ENCODE peak calls at places on chromosomes 7 and 10, in seven cellular contexts. T is adrenal gland; D is breast epithelium; F is pancreas; I is endothelial cell; K is CD4-positive, alpha-beta T cell; A is IMR-90. O is an unnamed sample.

GRCh38 chr7:120064565-120064964 is 208.4 kb upstream of the KCND2 start:
- DNase-seq in T (no peak), D (no peak), F (no peak), I (no peak), K (no peak), A (peak), O (no peak)

GRCh38 chr7:128410092-128410665 is 397 bp upstream of the IMPDH1 start:
- DNase-seq in T (no peak), D (no peak), F (peak), I (peak), K (peak), A (peak), O (no peak)

GRCh38 chr7:90119178-90119971 is 34.9 kb upstream of the STEAP1 start:
- DNase-seq in T (peak), D (peak), F (peak), I (peak), K (peak), A (peak), O (peak)

GRCh38 chr7:51031791-51032484 is 249.2 kb upstream of the GRB10 start:
- DNase-seq in T (no peak), D (no peak), F (no peak), I (no peak), K (no peak), A (no peak), O (no peak)

GRCh38 chr7:95908499-95908898 is 136.1 kb downstream of the DYNC1I1 start:
- DNase-seq in T (no peak), D (no peak), F (no peak), I (no peak), K (no peak), A (no peak), O (no peak)

GRCh38 chr10:44343836-44344235 is 41.1 kb downstream of the CXCL12 start:
- DNase-seq in T (no peak), D (no peak), F (no peak), I (no peak), K (no peak), A (no peak), O (no peak)

GRCh38 chr7:99829520-99830160 is 1.8 kb downstream of the CYP3A43 start:
- DNase-seq in T (no peak), D (no peak), F (no peak), I (no peak), K (no peak), A (no peak), O (no peak)

GRCh38 chr7:114981323-114981722 is 59.4 kb downstream of the MDFIC start:
- DNase-seq in T (no peak), D (no peak), F (no peak), I (no peak), K (no peak), A (no peak), O (no peak)

GRCh38 chr7:35553498-35553897 is 141.4 kb downstream of the HERPUD2 start:
- DNase-seq in T (no peak), D (no peak), F (no peak), I (no peak), K (no peak), A (no peak), O (no peak)

GRCh38 chr7:142108728-142109505 is 2.6 kb upstream of the MGAM2 start:
- DNase-seq in T (no peak), D (no peak), F (no peak), I (no peak), K (no peak), A (no peak), O (no peak)

GRCh38 chr7:16695621-16696237 is 49.7 kb downstream of the BZW2 start:
- DNase-seq in T (peak), D (no peak), F (no peak), I (peak), K (no peak), A (peak), O (no peak)

GRCh38 chr10:28463676-28464395 is 69.1 kb upstream of the WAC start:
- DNase-seq in T (no peak), D (peak), F (peak), I (no peak), K (no peak), A (no peak), O (no peak)

DNA sequence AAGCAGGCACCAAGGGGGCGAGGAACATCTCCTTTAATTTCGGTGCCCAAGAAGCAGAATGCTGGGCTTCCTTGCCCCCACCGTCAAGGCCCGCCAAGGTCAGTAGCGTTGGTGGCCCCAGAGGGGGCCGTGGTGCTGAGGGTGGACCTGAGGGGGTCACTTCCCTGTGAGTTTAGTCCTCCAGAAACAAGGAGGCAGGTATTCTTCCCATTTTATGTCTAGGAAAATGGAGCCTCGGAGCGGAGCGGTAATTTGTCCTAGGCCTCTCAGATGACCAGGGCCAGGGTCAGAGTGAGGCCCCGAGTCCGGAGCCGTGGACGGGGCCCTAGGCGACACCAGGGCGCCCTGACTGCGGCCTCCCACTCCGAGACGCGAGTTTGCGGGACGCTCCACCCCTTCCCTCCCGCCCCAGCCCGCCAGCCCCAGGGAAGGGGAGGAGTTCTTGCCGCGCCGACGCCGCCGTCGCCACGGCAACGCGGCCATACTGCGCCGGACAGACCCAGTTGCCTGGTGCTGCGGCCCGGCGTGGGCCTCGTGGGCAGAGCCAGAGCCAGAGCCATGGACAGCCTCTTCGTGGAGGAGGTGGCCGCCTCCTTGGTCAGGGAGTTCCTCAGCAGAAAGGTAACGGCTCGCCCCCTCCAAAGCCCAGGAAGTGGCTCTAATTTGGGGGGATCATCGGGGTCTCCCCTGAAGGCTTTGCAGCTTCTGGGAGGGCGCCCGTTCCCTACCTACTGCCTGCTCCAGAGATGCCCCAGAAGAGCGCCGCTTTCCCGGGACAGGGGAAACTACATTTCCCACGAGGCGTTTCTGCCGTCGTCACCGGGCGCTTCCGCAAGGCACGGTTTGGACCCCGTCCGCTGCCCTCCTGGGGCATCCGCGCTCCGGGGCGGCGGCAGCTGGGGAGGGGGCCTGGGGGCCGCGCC is at the start of gene MINDY4:
- DNase-seq in T (peak), D (peak), F (peak), I (peak), K (peak), A (peak), O (peak)
- TF ChIP-seq CTCF in T (no peak), D (no peak), F (no peak), I (no peak), K (no peak), A (no peak), O (peak)

DNA sequence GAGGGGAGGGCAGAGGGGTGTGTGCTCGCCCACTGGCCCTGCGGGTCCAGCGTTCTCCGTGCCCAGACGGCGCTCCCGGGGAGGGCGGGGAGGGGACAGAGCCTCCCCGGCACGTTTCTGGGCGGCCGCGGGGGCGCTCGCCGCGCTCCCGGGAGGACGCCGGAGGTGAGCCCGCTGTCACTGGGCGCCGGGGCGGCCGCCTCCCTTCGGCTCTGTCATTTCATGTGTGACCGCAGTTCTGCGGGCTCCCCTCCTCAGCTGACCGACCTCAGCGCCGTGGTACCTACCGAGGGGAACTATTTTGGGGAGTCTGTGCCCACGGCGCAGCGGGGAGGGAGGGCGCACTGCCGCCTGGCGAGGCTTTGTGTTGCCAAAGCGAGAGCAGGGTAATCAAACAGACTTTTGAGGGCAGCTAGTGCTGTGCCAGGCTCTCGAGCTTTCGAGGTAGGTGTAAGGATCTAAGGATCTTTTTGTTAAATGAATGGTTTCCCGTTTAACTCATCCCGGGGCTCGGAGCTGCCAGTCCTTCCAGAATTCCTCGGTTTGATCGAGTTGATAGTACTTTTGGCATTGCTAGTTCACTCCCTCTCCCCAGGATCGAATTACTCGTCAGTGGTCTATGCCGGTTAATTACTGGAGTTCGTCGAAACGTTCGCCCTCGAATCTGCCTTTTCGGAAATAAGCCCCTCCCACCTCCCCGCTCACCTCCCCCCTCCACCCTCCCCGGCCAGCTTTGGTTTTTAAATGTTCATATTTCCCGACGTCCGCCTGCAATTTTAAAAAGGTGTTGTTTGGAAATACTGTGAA is 1.9 kb downstream of the ARID5B start:
- DNase-seq in T (peak), D (no peak), F (peak), I (peak), K (peak), A (peak), O (peak)
- TF ChIP-seq CTCF in T (no peak), D (peak), F (no peak), I (no peak), K (peak), A (peak), O (peak)

GRCh38 chr10:61023053-61023452 is 79.1 kb upstream of the RHOBTB1 start:
- DNase-seq in T (no peak), D (no peak), F (no peak), I (no peak), K (no peak), A (no peak), O (no peak)

GRCh38 chr10:61021926-61022325 is 77.9 kb upstream of the RHOBTB1 start:
- DNase-seq in T (no peak), D (no peak), F (no peak), I (no peak), K (no peak), A (no peak), O (no peak)

GRCh38 chr10:61024801-61025201 is 80.8 kb upstream of the RHOBTB1 start:
- DNase-seq in T (no peak), D (no peak), F (no peak), I (peak), K (no peak), A (peak), O (peak)

GRCh38 chr10:61016630-61017029 is 72.6 kb upstream of the RHOBTB1 start:
- DNase-seq in T (no peak), D (no peak), F (no peak), I (no peak), K (no peak), A (no peak), O (no peak)

DNA sequence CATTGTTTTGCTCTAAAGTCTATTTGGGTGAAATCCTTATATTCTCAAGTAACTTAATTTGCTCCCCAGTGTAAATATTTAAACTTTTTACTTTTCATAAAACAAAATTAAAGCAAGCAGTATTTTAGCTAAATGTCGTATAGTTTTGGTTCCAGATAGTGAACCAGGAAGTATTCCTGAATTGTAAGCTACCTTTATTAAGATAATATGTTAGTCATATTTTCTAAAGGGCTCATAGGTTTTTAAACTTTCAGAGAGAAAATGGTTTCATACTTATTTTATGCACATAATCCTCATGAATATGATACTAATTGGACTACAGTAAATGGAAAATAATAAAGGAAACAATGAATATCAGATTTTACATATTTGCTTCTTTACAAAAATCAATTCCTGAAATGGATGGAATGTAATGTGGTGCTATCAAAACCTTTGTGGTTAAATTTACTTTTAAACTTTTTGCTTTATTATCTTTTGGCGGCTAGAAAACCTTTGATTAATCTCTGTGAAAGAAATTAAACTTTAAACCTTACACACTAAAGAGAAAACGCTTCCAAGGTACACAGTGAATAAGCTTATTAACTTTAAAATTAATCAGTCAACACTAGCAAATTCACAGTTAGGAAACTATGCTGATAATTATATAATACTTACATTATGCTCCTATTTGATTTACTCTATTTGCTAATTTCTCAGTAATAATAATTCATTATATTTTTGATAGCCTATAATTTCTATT is 76.6 kb upstream of the RHOBTB1 start:
- DNase-seq in T (no peak), D (no peak), F (no peak), I (no peak), K (no peak), A (no peak), O (no peak)
- TF ChIP-seq CTCF in T (no peak), D (no peak), F (no peak), I (no peak), K (no peak), A (no peak), O (no peak)

GRCh38 chr10:12533723-12534122 is 184.4 kb downstream of the CAMK1D start:
- DNase-seq in T (no peak), D (no peak), F (no peak), I (no peak), K (no peak), A (no peak), O (no peak)
- TF ChIP-seq CTCF in T (no peak), D (no peak), F (no peak), I (no peak), K (no peak), A (no peak), O (no peak)

GRCh38 chr10:72334196-72334831 is 20.4 kb downstream of the DNAJB12 start:
- DNase-seq in T (peak), D (no peak), F (peak), I (no peak), K (no peak), A (peak), O (peak)

GRCh38 chr10:72336259-72337038 is 18.3 kb downstream of the DNAJB12 start:
- DNase-seq in T (peak), D (no peak), F (peak), I (no peak), K (no peak), A (no peak), O (no peak)

GRCh38 chr10:72333111-72334012 is 21.4 kb downstream of the DNAJB12 start:
- DNase-seq in T (no peak), D (no peak), F (peak), I (no peak), K (no peak), A (no peak), O (no peak)

GRCh38 chr10:72335394-72336258 is 19.1 kb downstream of the DNAJB12 start:
- DNase-seq in T (peak), D (no peak), F (peak), I (no peak), K (no peak), A (no peak), O (no peak)

GRCh38 chr10:72334832-72335393 is 19.8 kb downstream of the DNAJB12 start:
- DNase-seq in T (peak), D (peak), F (peak), I (no peak), K (peak), A (peak), O (no peak)
- TF ChIP-seq CTCF in T (no peak), D (no peak), F (no peak), I (no peak), K (no peak), A (no peak), O (no peak)

DNA sequence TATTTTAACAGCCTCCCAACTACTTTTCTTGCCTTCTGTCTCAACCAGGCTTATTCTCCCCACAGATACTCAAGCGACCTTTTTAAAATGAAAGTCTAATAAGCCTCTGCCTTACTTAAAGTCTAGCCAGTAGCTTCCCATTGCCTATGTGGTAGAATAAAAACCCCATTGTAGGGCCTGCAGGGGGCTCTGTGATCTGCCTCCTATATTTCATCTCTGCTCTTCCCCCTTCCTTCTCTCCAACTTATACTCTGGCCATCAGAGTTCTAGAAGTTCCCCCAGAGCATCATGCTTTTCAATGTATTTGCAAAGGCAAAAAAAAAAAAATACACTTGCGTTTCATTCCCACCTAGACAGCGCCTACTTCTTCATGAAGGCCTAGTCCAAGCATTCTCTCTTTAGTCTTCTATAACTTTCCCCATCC is 167.7 kb upstream of the ADO start:
- DNase-seq in T (no peak), D (no peak), F (no peak), I (no peak), K (no peak), A (peak), O (no peak)
- TF ChIP-seq CTCF in T (no peak), D (no peak), F (no peak), I (no peak), K (peak), A (peak), O (no peak)

GRCh38 chr10:85600026-85600743 is 766.4 kb downstream of the GRID1 start:
- DNase-seq in T (no peak), D (no peak), F (no peak), I (no peak), K (no peak), A (no peak), O (no peak)

GRCh38 chr10:85597006-85597405 is 769.6 kb downstream of the GRID1 start:
- DNase-seq in T (no peak), D (no peak), F (no peak), I (no peak), K (no peak), A (no peak), O (no peak)

GRCh38 chr10:85599081-85599480 is 767.5 kb downstream of the GRID1 start:
- DNase-seq in T (no peak), D (no peak), F (no peak), I (no peak), K (no peak), A (no peak), O (no peak)

GRCh38 chr10:85600744-85601081 is 765.9 kb downstream of the GRID1 start:
- DNase-seq in T (no peak), D (no peak), F (no peak), I (no peak), K (no peak), A (no peak), O (no peak)

DNA sequence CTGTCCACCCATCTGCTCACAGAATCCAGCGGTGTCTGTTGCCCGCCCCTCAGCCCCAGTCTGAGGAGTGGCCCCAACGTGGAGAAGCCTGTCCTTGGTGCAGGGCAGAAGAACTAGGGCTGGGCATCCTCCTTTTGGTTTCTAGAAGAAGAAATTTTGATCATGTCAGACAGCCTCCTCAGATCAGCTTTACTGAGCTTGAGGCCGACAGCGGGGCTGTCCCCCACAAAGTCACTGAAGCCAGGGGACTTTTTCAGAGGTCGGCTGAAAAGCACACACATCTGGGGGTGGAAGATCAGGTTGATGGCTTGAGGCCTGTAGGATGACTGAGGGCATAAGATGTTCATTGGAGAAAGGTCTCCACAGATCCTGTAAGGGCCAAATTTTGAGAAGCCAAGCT is 767.9 kb downstream of the GRID1 start:
- DNase-seq in T (no peak), D (no peak), F (no peak), I (no peak), K (no peak), A (no peak), O (no peak)
- TF ChIP-seq CTCF in T (no peak), D (no peak), F (no peak), I (no peak), K (no peak), A (no peak), O (no peak)

GRCh38 chr7:774161-775109 is 47.4 kb upstream of the PRKAR1B start:
- DNase-seq in T (peak), D (no peak), F (peak), I (peak), K (peak), A (peak), O (peak)
- TF ChIP-seq CTCF in T (peak), D (peak), F (peak), I (peak), K (peak), A (peak), O (peak)

GRCh38 chr7:150325110-150325611 is 1.8 kb upstream of the ACTR3C start:
- DNase-seq in T (peak), D (no peak), F (no peak), I (no peak), K (no peak), A (peak), O (no peak)

GRCh38 chr7:150322833-150323681 is at the start of the genes ACTR3C and LRRC61:
- DNase-seq in T (peak), D (peak), F (peak), I (no peak), K (peak), A (no peak), O (peak)

GRCh38 chr7:150324366-150324961 is 1.1 kb upstream of the ACTR3C start:
- DNase-seq in T (peak), D (no peak), F (no peak), I (no peak), K (no peak), A (peak), O (no peak)

GRCh38 chr7:150322114-150322832 is 882 bp upstream of the LRRC61 start:
- DNase-seq in T (peak), D (no peak), F (no peak), I (no peak), K (no peak), A (no peak), O (no peak)

GRCh38 chr7:150323682-150324365 is 479 bp upstream of the ACTR3C start:
- DNase-seq in T (no peak), D (no peak), F (no peak), I (no peak), K (no peak), A (no peak), O (no peak)
- TF ChIP-seq CTCF in T (no peak), D (no peak), F (no peak), I (no peak), K (no peak), A (no peak), O (no peak)

O was measured in neural crest cell.